ENCODE peak calls at places on chromosomes 7 and 10, in six cellular contexts. One of them, this sample, is unnamed.

GRCh38 chr7:135597926-135598305 is 40.2 kb downstream of the NUP205 start:
- DNase-seq in upper lobe of right lung: no peak
- DNase-seq in breast epithelium: no peak
- DNase-seq in epithelial cell of esophagus: no peak
- DNase-seq in progenitor cell of endocrine pancreas: no peak
- DNase-seq in astrocyte: peak; percentile 4
- DNase-seq in this sample: no peak

GRCh38 chr7:126394406-126394805 is 858.3 kb downstream of the GRM8 start:
- DNase-seq in upper lobe of right lung: no peak
- DNase-seq in breast epithelium: no peak
- DNase-seq in epithelial cell of esophagus: peak; percentile 51
- DNase-seq in progenitor cell of endocrine pancreas: no peak
- DNase-seq in astrocyte: no peak
- DNase-seq in this sample: no peak

GRCh38 chr7:93147358-93147757 is 827 bp downstream of the SAMD9L start:
- DNase-seq in upper lobe of right lung: no peak
- DNase-seq in breast epithelium: no peak
- DNase-seq in epithelial cell of esophagus: peak; percentile 21
- DNase-seq in progenitor cell of endocrine pancreas: no peak
- DNase-seq in astrocyte: peak; percentile 60
- DNase-seq in this sample: no peak

GRCh38 chr10:77846718-77847311 is 79.7 kb downstream of the DLG5 start:
- DNase-seq in upper lobe of right lung: peak; percentile 87
- DNase-seq in breast epithelium: peak; percentile 74
- DNase-seq in epithelial cell of esophagus: peak; percentile 66
- DNase-seq in progenitor cell of endocrine pancreas: peak; percentile 75
- DNase-seq in astrocyte: peak; percentile 33
- DNase-seq in this sample: peak; percentile 46

GRCh38 chr7:50217961-50218360 is 86.6 kb upstream of the IKZF1 start:
- DNase-seq in upper lobe of right lung: no peak
- DNase-seq in breast epithelium: no peak
- DNase-seq in epithelial cell of esophagus: no peak
- DNase-seq in progenitor cell of endocrine pancreas: no peak
- DNase-seq in astrocyte: no peak
- DNase-seq in this sample: no peak

GRCh38 chr7:16078076-16078952 is 343.0 kb downstream of the CRPPA start:
- DNase-seq in upper lobe of right lung: no peak
- DNase-seq in breast epithelium: no peak
- DNase-seq in epithelial cell of esophagus: peak; percentile 76
- DNase-seq in progenitor cell of endocrine pancreas: no peak
- DNase-seq in astrocyte: peak; percentile 22
- DNase-seq in this sample: no peak

GRCh38 chr10:28479366-28479765 is 53.6 kb upstream of the WAC start:
- DNase-seq in upper lobe of right lung: no peak
- DNase-seq in breast epithelium: no peak
- DNase-seq in epithelial cell of esophagus: no peak
- DNase-seq in progenitor cell of endocrine pancreas: no peak
- DNase-seq in astrocyte: no peak
- DNase-seq in this sample: no peak

GRCh38 chr7:30430777-30431176 is 47.8 kb downstream of the NOD1 start:
- DNase-seq in upper lobe of right lung: peak; percentile 57
- DNase-seq in breast epithelium: no peak
- DNase-seq in epithelial cell of esophagus: no peak
- DNase-seq in progenitor cell of endocrine pancreas: no peak
- DNase-seq in astrocyte: no peak
- DNase-seq in this sample: no peak

GRCh38 chr7:73823257-73823656 is 7.5 kb upstream of the CLDN4 start:
- DNase-seq in upper lobe of right lung: no peak
- DNase-seq in breast epithelium: no peak
- DNase-seq in epithelial cell of esophagus: no peak
- DNase-seq in progenitor cell of endocrine pancreas: no peak
- DNase-seq in astrocyte: no peak
- DNase-seq in this sample: no peak

GRCh38 chr7:84013616-84014240 is 180.9 kb downstream of the SEMA3A start:
- DNase-seq in upper lobe of right lung: no peak
- DNase-seq in breast epithelium: no peak
- DNase-seq in epithelial cell of esophagus: peak; percentile 69
- DNase-seq in progenitor cell of endocrine pancreas: no peak
- DNase-seq in astrocyte: no peak
- DNase-seq in this sample: no peak

GRCh38 chr7:30731619-30732018 is 20.3 kb upstream of the INMT start:
- DNase-seq in upper lobe of right lung: peak; percentile 39
- DNase-seq in breast epithelium: no peak
- DNase-seq in epithelial cell of esophagus: no peak
- DNase-seq in progenitor cell of endocrine pancreas: no peak
- DNase-seq in astrocyte: no peak
- DNase-seq in this sample: no peak

GRCh38 chr10:110535958-110536891 is 31.3 kb upstream of the SMC3 start:
- DNase-seq in upper lobe of right lung: peak; percentile 80
- DNase-seq in breast epithelium: no peak
- DNase-seq in epithelial cell of esophagus: peak; percentile 53
- DNase-seq in progenitor cell of endocrine pancreas: no peak
- DNase-seq in astrocyte: peak; percentile 90
- DNase-seq in this sample: peak; percentile 49

GRCh38 chr7:69922011-69922803 is 323.9 kb downstream of the AUTS2 start:
- DNase-seq in upper lobe of right lung: no peak
- DNase-seq in breast epithelium: no peak
- DNase-seq in epithelial cell of esophagus: no peak
- DNase-seq in progenitor cell of endocrine pancreas: no peak
- DNase-seq in astrocyte: no peak
- DNase-seq in this sample: no peak

GRCh38 chr10:95394161-95394880 is 103.5 kb upstream of the PDLIM1 start:
- DNase-seq in upper lobe of right lung: no peak
- DNase-seq in breast epithelium: no peak
- DNase-seq in epithelial cell of esophagus: peak; percentile 93
- DNase-seq in progenitor cell of endocrine pancreas: no peak
- DNase-seq in astrocyte: peak; percentile 42
- DNase-seq in this sample: no peak

GRCh38 chr10:18486444-18486843 is 164.9 kb downstream of the NSUN6 start:
- DNase-seq in upper lobe of right lung: no peak
- DNase-seq in breast epithelium: no peak
- DNase-seq in epithelial cell of esophagus: no peak
- DNase-seq in progenitor cell of endocrine pancreas: no peak
- DNase-seq in astrocyte: no peak
- DNase-seq in this sample: no peak

GRCh38 chr10:97684866-97685394 is 2.1 kb downstream of the AVPI1 start:
- DNase-seq in upper lobe of right lung: no peak
- DNase-seq in breast epithelium: no peak
- DNase-seq in epithelial cell of esophagus: no peak
- DNase-seq in progenitor cell of endocrine pancreas: no peak
- DNase-seq in astrocyte: no peak
- DNase-seq in this sample: no peak

GRCh38 chr7:158864833-158865232 is 8.5 kb downstream of the DYNC2I1 start:
- DNase-seq in upper lobe of right lung: no peak
- DNase-seq in breast epithelium: no peak
- DNase-seq in epithelial cell of esophagus: no peak
- DNase-seq in progenitor cell of endocrine pancreas: no peak
- DNase-seq in astrocyte: no peak
- DNase-seq in this sample: no peak

GRCh38 chr10:127293640-127294039 is 97.2 kb upstream of the INSYN2A start:
- DNase-seq in upper lobe of right lung: no peak
- DNase-seq in breast epithelium: no peak
- DNase-seq in epithelial cell of esophagus: no peak
- DNase-seq in progenitor cell of endocrine pancreas: no peak
- DNase-seq in astrocyte: no peak
- DNase-seq in this sample: no peak

GRCh38 chr7:33836797-33837355 is 68.5 kb upstream of the BMPER start:
- DNase-seq in upper lobe of right lung: no peak
- DNase-seq in breast epithelium: no peak
- DNase-seq in epithelial cell of esophagus: no peak
- DNase-seq in progenitor cell of endocrine pancreas: no peak
- DNase-seq in astrocyte: no peak
- DNase-seq in this sample: no peak

GRCh38 chr10:72009430-72010081 is 45.4 kb downstream of the CHST3 start:
- DNase-seq in upper lobe of right lung: peak; percentile 76
- DNase-seq in breast epithelium: peak; percentile 96
- DNase-seq in epithelial cell of esophagus: peak; percentile 88
- DNase-seq in progenitor cell of endocrine pancreas: no peak
- DNase-seq in astrocyte: peak; percentile 90
- DNase-seq in this sample: no peak

GRCh38 chr10:34651796-34652195 is 163.3 kb downstream of the PARD3 start:
- DNase-seq in upper lobe of right lung: no peak
- DNase-seq in breast epithelium: no peak
- DNase-seq in epithelial cell of esophagus: no peak
- DNase-seq in progenitor cell of endocrine pancreas: no peak
- DNase-seq in astrocyte: no peak
- DNase-seq in this sample: no peak

GRCh38 chr7:3065724-3066143 is 22.1 kb upstream of the CARD11 start:
- DNase-seq in upper lobe of right lung: no peak
- DNase-seq in breast epithelium: no peak
- DNase-seq in epithelial cell of esophagus: peak; percentile 25
- DNase-seq in progenitor cell of endocrine pancreas: peak; percentile 18
- DNase-seq in astrocyte: no peak
- DNase-seq in this sample: peak; percentile 58

DNA sequence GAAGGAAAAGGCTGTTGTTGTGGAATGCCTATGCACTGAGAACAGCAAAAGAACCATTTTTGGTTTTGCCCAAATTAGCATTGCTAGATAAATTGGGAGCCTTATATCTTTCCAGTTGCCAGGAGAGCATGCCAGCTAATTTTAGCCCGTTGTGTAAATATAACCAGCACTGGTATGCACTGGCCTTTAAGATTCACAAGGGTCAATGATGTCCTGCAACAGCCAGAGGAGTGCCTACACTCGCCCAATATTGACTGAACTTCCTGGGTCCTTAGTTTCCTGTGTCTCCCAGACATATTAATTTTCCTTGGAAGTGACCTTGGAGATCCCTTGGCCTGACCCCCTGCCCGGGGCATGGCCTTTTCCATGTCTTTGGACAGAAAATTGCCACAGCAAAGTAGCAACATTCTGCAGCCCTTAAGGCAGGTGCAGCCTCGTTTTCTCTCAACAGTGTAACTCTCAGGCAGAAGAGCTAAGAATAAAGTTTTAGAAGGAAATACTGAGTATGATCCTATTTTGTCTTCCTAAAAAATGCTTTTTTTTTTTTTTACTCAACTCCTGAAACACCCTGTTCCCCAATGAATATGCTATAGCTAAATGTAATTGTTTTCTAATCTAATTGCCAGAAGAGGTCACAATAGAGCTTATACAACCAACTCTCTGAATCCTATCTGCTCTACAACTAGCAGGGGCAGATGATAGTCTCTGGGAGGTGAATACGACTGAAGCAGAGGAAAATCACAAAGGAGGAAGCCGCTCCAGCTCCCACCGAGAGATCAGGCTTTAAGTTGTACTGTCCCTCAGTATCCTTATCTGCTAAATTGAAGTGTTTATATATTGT is 131.9 kb upstream of the PCGF5 start:
- DNase-seq in upper lobe of right lung: no peak
- DNase-seq in breast epithelium: no peak
- DNase-seq in epithelial cell of esophagus: no peak
- DNase-seq in progenitor cell of endocrine pancreas: no peak
- DNase-seq in astrocyte: no peak
- DNase-seq in this sample: no peak
- TF ChIP-seq CTCF in upper lobe of right lung: peak; percentile 14
- TF ChIP-seq CTCF in breast epithelium: no peak
- TF ChIP-seq CTCF in epithelial cell of esophagus: peak; percentile 24
- TF ChIP-seq CTCF in progenitor cell of endocrine pancreas: no peak
- TF ChIP-seq CTCF in astrocyte: no peak
- TF ChIP-seq CTCF in this sample: no peak

GRCh38 chr7:112383671-112384417 is 66.4 kb upstream of the IFRD1 start:
- DNase-seq in upper lobe of right lung: no peak
- DNase-seq in breast epithelium: no peak
- DNase-seq in epithelial cell of esophagus: peak; percentile 17
- DNase-seq in progenitor cell of endocrine pancreas: no peak
- DNase-seq in astrocyte: no peak
- DNase-seq in this sample: no peak
- TF ChIP-seq CTCF in upper lobe of right lung: peak; percentile 10
- TF ChIP-seq CTCF in breast epithelium: no peak
- TF ChIP-seq CTCF in epithelial cell of esophagus: no peak
- TF ChIP-seq CTCF in progenitor cell of endocrine pancreas: no peak
- TF ChIP-seq CTCF in astrocyte: no peak
- TF ChIP-seq CTCF in this sample: no peak

GRCh38 chr10:120736377-120736776 is 114.8 kb upstream of the WDR11 start:
- DNase-seq in upper lobe of right lung: no peak
- DNase-seq in breast epithelium: no peak
- DNase-seq in epithelial cell of esophagus: no peak
- DNase-seq in progenitor cell of endocrine pancreas: no peak
- DNase-seq in astrocyte: no peak
- DNase-seq in this sample: no peak
- TF ChIP-seq CTCF in upper lobe of right lung: no peak
- TF ChIP-seq CTCF in breast epithelium: no peak
- TF ChIP-seq CTCF in epithelial cell of esophagus: no peak
- TF ChIP-seq CTCF in progenitor cell of endocrine pancreas: no peak
- TF ChIP-seq CTCF in astrocyte: no peak
- TF ChIP-seq CTCF in this sample: no peak

GRCh38 chr7:66075590-66076458 is at the start of gene ASL:
- DNase-seq in upper lobe of right lung: peak; percentile 98
- DNase-seq in breast epithelium: peak; percentile 92
- DNase-seq in epithelial cell of esophagus: peak; percentile 94
- DNase-seq in progenitor cell of endocrine pancreas: peak; percentile 91
- DNase-seq in astrocyte: peak; percentile 75
- DNase-seq in this sample: peak; percentile 94
- TF ChIP-seq CTCF in upper lobe of right lung: no peak
- TF ChIP-seq CTCF in breast epithelium: no peak
- TF ChIP-seq CTCF in epithelial cell of esophagus: no peak
- TF ChIP-seq CTCF in progenitor cell of endocrine pancreas: no peak
- TF ChIP-seq CTCF in astrocyte: no peak
- TF ChIP-seq CTCF in this sample: no peak

GRCh38 chr7:17477182-17477581 is 178.7 kb downstream of the AHR start:
- DNase-seq in upper lobe of right lung: no peak
- DNase-seq in breast epithelium: no peak
- DNase-seq in epithelial cell of esophagus: no peak
- DNase-seq in progenitor cell of endocrine pancreas: no peak
- DNase-seq in astrocyte: no peak
- DNase-seq in this sample: no peak

GRCh38 chr7:17472518-17472917 is 174.1 kb downstream of the AHR start:
- DNase-seq in upper lobe of right lung: no peak
- DNase-seq in breast epithelium: no peak
- DNase-seq in epithelial cell of esophagus: no peak
- DNase-seq in progenitor cell of endocrine pancreas: no peak
- DNase-seq in astrocyte: no peak
- DNase-seq in this sample: no peak

GRCh38 chr7:17472939-17473338 is 174.5 kb downstream of the AHR start:
- DNase-seq in upper lobe of right lung: no peak
- DNase-seq in breast epithelium: no peak
- DNase-seq in epithelial cell of esophagus: no peak
- DNase-seq in progenitor cell of endocrine pancreas: no peak
- DNase-seq in astrocyte: no peak
- DNase-seq in this sample: no peak

GRCh38 chr7:17474724-17475344 is 176.4 kb downstream of the AHR start:
- DNase-seq in upper lobe of right lung: no peak
- DNase-seq in breast epithelium: no peak
- DNase-seq in epithelial cell of esophagus: no peak
- DNase-seq in progenitor cell of endocrine pancreas: no peak
- DNase-seq in astrocyte: no peak
- DNase-seq in this sample: no peak
- TF ChIP-seq CTCF in upper lobe of right lung: no peak
- TF ChIP-seq CTCF in breast epithelium: no peak
- TF ChIP-seq CTCF in epithelial cell of esophagus: peak; percentile 12
- TF ChIP-seq CTCF in progenitor cell of endocrine pancreas: peak; percentile 43
- TF ChIP-seq CTCF in astrocyte: peak; percentile 20
- TF ChIP-seq CTCF in this sample: no peak

GRCh38 chr10:61271127-61271780 is 181.9 kb downstream of the TMEM26 start:
- DNase-seq in upper lobe of right lung: no peak
- DNase-seq in breast epithelium: no peak
- DNase-seq in epithelial cell of esophagus: peak; percentile 74
- DNase-seq in progenitor cell of endocrine pancreas: no peak
- DNase-seq in astrocyte: peak; percentile 80
- DNase-seq in this sample: no peak
- TF ChIP-seq CTCF in upper lobe of right lung: peak; percentile 21
- TF ChIP-seq CTCF in breast epithelium: no peak
- TF ChIP-seq CTCF in epithelial cell of esophagus: peak; percentile 30
- TF ChIP-seq CTCF in progenitor cell of endocrine pancreas: peak; percentile 21
- TF ChIP-seq CTCF in astrocyte: peak; percentile 19
- TF ChIP-seq CTCF in this sample: no peak

This sample was measured in activated B cell treated with CpG ODN at 0.5 μM for 24 hours.